ENCODE peak calls at places on chromosomes 13 and 19, in ten cellular contexts. One of them, this sample, is unnamed.

GRCh38 chr19:39916851-39917396 is 17.5 kb downstream of the FCGBP start:
- DNase-seq in LoVo: no peak
- DNase-seq in T-helper 2 cell: no peak
- DNase-seq in A172: no peak
- DNase-seq in nephron progenitor cell: no peak
- DNase-seq in activated gamma-delta T cell: no peak
- DNase-seq in amniotic stem cell: no peak
- DNase-seq in osteocyte: peak
- DNase-seq in NB4: peak
- DNase-seq in activated T-helper 1 cell treated with anti-CD3 and anti-CD28 coated beads, Interleukin-2, amount 50 U/mL, for 16 hours: no peak
- DNase-seq in this sample: no peak

GRCh38 chr19:10085641-10086031 is 481 bp upstream of the SHFL start:
- DNase-seq in activated T-helper 1 cell treated with anti-CD3 and anti-CD28 coated beads, Interleukin-2, amount 50 U/mL, for 16 hours: no peak
- DNase-seq in LoVo: no peak
- DNase-seq in T-helper 2 cell: no peak
- DNase-seq in amniotic stem cell: no peak
- DNase-seq in nephron progenitor cell: no peak
- DNase-seq in A172: no peak
- DNase-seq in NB4: no peak
- DNase-seq in activated gamma-delta T cell: no peak
- DNase-seq in osteocyte: no peak
- DNase-seq in this sample: no peak

GRCh38 chr19:48962029-48962848 is 2.9 kb upstream of the FTL start:
- DNase-seq in amniotic stem cell: no peak
- DNase-seq in activated gamma-delta T cell: no peak
- DNase-seq in activated T-helper 1 cell treated with anti-CD3 and anti-CD28 coated beads, Interleukin-2, amount 50 U/mL, for 16 hours: no peak
- DNase-seq in LoVo: peak
- DNase-seq in nephron progenitor cell: no peak
- DNase-seq in A172: peak
- DNase-seq in osteocyte: no peak
- DNase-seq in NB4: peak
- DNase-seq in T-helper 2 cell: no peak
- DNase-seq in this sample: no peak

GRCh38 chr13:46614582-46614981 is 61.6 kb downstream of the LRCH1 start:
- DNase-seq in LoVo: no peak
- DNase-seq in activated T-helper 1 cell treated with anti-CD3 and anti-CD28 coated beads, Interleukin-2, amount 50 U/mL, for 16 hours: no peak
- DNase-seq in T-helper 2 cell: no peak
- DNase-seq in A172: no peak
- DNase-seq in nephron progenitor cell: no peak
- DNase-seq in amniotic stem cell: no peak
- DNase-seq in activated gamma-delta T cell: no peak
- DNase-seq in osteocyte: no peak
- DNase-seq in NB4: no peak
- DNase-seq in this sample: no peak

GRCh38 chr13:90270231-90270630 is 1077.3 kb upstream of the MIR17HG start:
- DNase-seq in NB4: no peak
- DNase-seq in LoVo: no peak
- DNase-seq in activated gamma-delta T cell: no peak
- DNase-seq in osteocyte: no peak
- DNase-seq in A172: no peak
- DNase-seq in nephron progenitor cell: no peak
- DNase-seq in T-helper 2 cell: no peak
- DNase-seq in activated T-helper 1 cell treated with anti-CD3 and anti-CD28 coated beads, Interleukin-2, amount 50 U/mL, for 16 hours: no peak
- DNase-seq in amniotic stem cell: no peak
- DNase-seq in this sample: no peak

GRCh38 chr13:51286135-51287002 is 53.1 kb upstream of the SERPINE3 start:
- DNase-seq in activated gamma-delta T cell: peak
- DNase-seq in amniotic stem cell: peak
- DNase-seq in A172: peak
- DNase-seq in osteocyte: peak
- DNase-seq in nephron progenitor cell: peak
- DNase-seq in T-helper 2 cell: peak
- DNase-seq in activated T-helper 1 cell treated with anti-CD3 and anti-CD28 coated beads, Interleukin-2, amount 50 U/mL, for 16 hours: peak
- DNase-seq in LoVo: peak
- DNase-seq in NB4: peak
- DNase-seq in this sample: no peak

GRCh38 chr19:372306-372890 is 27.8 kb upstream of the MIER2 start:
- DNase-seq in LoVo: no peak
- DNase-seq in amniotic stem cell: no peak
- DNase-seq in activated T-helper 1 cell treated with anti-CD3 and anti-CD28 coated beads, Interleukin-2, amount 50 U/mL, for 16 hours: no peak
- DNase-seq in activated gamma-delta T cell: no peak
- DNase-seq in T-helper 2 cell: no peak
- DNase-seq in NB4: no peak
- DNase-seq in nephron progenitor cell: no peak
- DNase-seq in osteocyte: peak
- DNase-seq in A172: peak
- DNase-seq in this sample: peak

GRCh38 chr19:42634409-42635232 is 39.9 kb upstream of the CEACAM8 start:
- DNase-seq in activated T-helper 1 cell treated with anti-CD3 and anti-CD28 coated beads, Interleukin-2, amount 50 U/mL, for 16 hours: no peak
- DNase-seq in T-helper 2 cell: no peak
- DNase-seq in NB4: peak
- DNase-seq in LoVo: peak
- DNase-seq in A172: peak
- DNase-seq in osteocyte: no peak
- DNase-seq in amniotic stem cell: peak
- DNase-seq in nephron progenitor cell: no peak
- DNase-seq in activated gamma-delta T cell: no peak
- DNase-seq in this sample: no peak

GRCh38 chr19:39110263-39110967 is 15.2 kb upstream of the PAK4 start:
- DNase-seq in activated gamma-delta T cell: no peak
- DNase-seq in osteocyte: no peak
- DNase-seq in NB4: peak
- DNase-seq in A172: peak
- DNase-seq in T-helper 2 cell: peak
- DNase-seq in amniotic stem cell: peak
- DNase-seq in nephron progenitor cell: peak
- DNase-seq in activated T-helper 1 cell treated with anti-CD3 and anti-CD28 coated beads, Interleukin-2, amount 50 U/mL, for 16 hours: peak
- DNase-seq in LoVo: peak
- DNase-seq in this sample: no peak

GRCh38 chr19:35166100-35167063 is 11.8 kb downstream of the FXYD5 start:
- DNase-seq in osteocyte: no peak
- DNase-seq in activated T-helper 1 cell treated with anti-CD3 and anti-CD28 coated beads, Interleukin-2, amount 50 U/mL, for 16 hours: no peak
- DNase-seq in amniotic stem cell: no peak
- DNase-seq in A172: no peak
- DNase-seq in NB4: no peak
- DNase-seq in LoVo: no peak
- DNase-seq in T-helper 2 cell: no peak
- DNase-seq in activated gamma-delta T cell: no peak
- DNase-seq in nephron progenitor cell: no peak
- DNase-seq in this sample: no peak

GRCh38 chr19:34677386-34678084 is at the start of gene ZNF302:
- DNase-seq in osteocyte: peak
- DNase-seq in nephron progenitor cell: peak
- DNase-seq in activated T-helper 1 cell treated with anti-CD3 and anti-CD28 coated beads, Interleukin-2, amount 50 U/mL, for 16 hours: peak
- DNase-seq in A172: peak
- DNase-seq in T-helper 2 cell: peak
- DNase-seq in LoVo: peak
- DNase-seq in activated gamma-delta T cell: peak
- DNase-seq in amniotic stem cell: peak
- DNase-seq in NB4: peak
- DNase-seq in this sample: peak

GRCh38 chr13:84470528-84470927 is 588.3 kb upstream of the SLITRK1 start:
- DNase-seq in LoVo: no peak
- DNase-seq in activated T-helper 1 cell treated with anti-CD3 and anti-CD28 coated beads, Interleukin-2, amount 50 U/mL, for 16 hours: no peak
- DNase-seq in amniotic stem cell: no peak
- DNase-seq in NB4: no peak
- DNase-seq in T-helper 2 cell: no peak
- DNase-seq in nephron progenitor cell: no peak
- DNase-seq in activated gamma-delta T cell: no peak
- DNase-seq in A172: no peak
- DNase-seq in osteocyte: no peak
- DNase-seq in this sample: no peak

GRCh38 chr19:52221031-52221430 is 31.2 kb downstream of the PPP2R1A start:
- DNase-seq in nephron progenitor cell: no peak
- DNase-seq in activated gamma-delta T cell: no peak
- DNase-seq in NB4: no peak
- DNase-seq in LoVo: no peak
- DNase-seq in A172: no peak
- DNase-seq in amniotic stem cell: no peak
- DNase-seq in osteocyte: peak
- DNase-seq in activated T-helper 1 cell treated with anti-CD3 and anti-CD28 coated beads, Interleukin-2, amount 50 U/mL, for 16 hours: no peak
- DNase-seq in T-helper 2 cell: no peak
- DNase-seq in this sample: no peak

GRCh38 chr13:107834717-107835116 is 380.6 kb downstream of the LIG4 start:
- DNase-seq in nephron progenitor cell: no peak
- DNase-seq in amniotic stem cell: no peak
- DNase-seq in osteocyte: no peak
- DNase-seq in A172: peak
- DNase-seq in LoVo: no peak
- DNase-seq in T-helper 2 cell: no peak
- DNase-seq in activated T-helper 1 cell treated with anti-CD3 and anti-CD28 coated beads, Interleukin-2, amount 50 U/mL, for 16 hours: no peak
- DNase-seq in NB4: no peak
- DNase-seq in activated gamma-delta T cell: no peak
- DNase-seq in this sample: no peak

GRCh38 chr19:10352764-10353671 is 13.6 kb upstream of the ICAM3 start:
- DNase-seq in activated T-helper 1 cell treated with anti-CD3 and anti-CD28 coated beads, Interleukin-2, amount 50 U/mL, for 16 hours: no peak
- DNase-seq in T-helper 2 cell: no peak
- DNase-seq in activated gamma-delta T cell: no peak
- DNase-seq in nephron progenitor cell: peak
- DNase-seq in amniotic stem cell: no peak
- DNase-seq in LoVo: no peak
- DNase-seq in A172: no peak
- DNase-seq in osteocyte: no peak
- DNase-seq in NB4: peak
- DNase-seq in this sample: no peak

GRCh38 chr13:71866173-71867091 is 572 bp downstream of the DACH1 start:
- DNase-seq in T-helper 2 cell: no peak
- DNase-seq in LoVo: no peak
- DNase-seq in A172: no peak
- DNase-seq in NB4: peak
- DNase-seq in activated gamma-delta T cell: no peak
- DNase-seq in amniotic stem cell: no peak
- DNase-seq in osteocyte: no peak
- DNase-seq in activated T-helper 1 cell treated with anti-CD3 and anti-CD28 coated beads, Interleukin-2, amount 50 U/mL, for 16 hours: no peak
- DNase-seq in nephron progenitor cell: peak
- DNase-seq in this sample: no peak

GRCh38 chr13:101579291-101579802 is 126.9 kb downstream of the ITGBL1 start:
- DNase-seq in LoVo: no peak
- DNase-seq in activated T-helper 1 cell treated with anti-CD3 and anti-CD28 coated beads, Interleukin-2, amount 50 U/mL, for 16 hours: no peak
- DNase-seq in NB4: no peak
- DNase-seq in nephron progenitor cell: no peak
- DNase-seq in A172: peak
- DNase-seq in T-helper 2 cell: no peak
- DNase-seq in amniotic stem cell: peak
- DNase-seq in activated gamma-delta T cell: no peak
- DNase-seq in osteocyte: no peak
- DNase-seq in this sample: no peak

GRCh38 chr13:41915096-41915495 is 45.8 kb downstream of the VWA8 start:
- DNase-seq in activated gamma-delta T cell: no peak
- DNase-seq in nephron progenitor cell: no peak
- DNase-seq in NB4: no peak
- DNase-seq in A172: no peak
- DNase-seq in osteocyte: no peak
- DNase-seq in T-helper 2 cell: no peak
- DNase-seq in LoVo: no peak
- DNase-seq in amniotic stem cell: no peak
- DNase-seq in activated T-helper 1 cell treated with anti-CD3 and anti-CD28 coated beads, Interleukin-2, amount 50 U/mL, for 16 hours: no peak
- DNase-seq in this sample: no peak

GRCh38 chr19:7497292-7497691 is 8.5 kb upstream of the PEX11G start:
- DNase-seq in A172: no peak
- DNase-seq in activated gamma-delta T cell: no peak
- DNase-seq in LoVo: no peak
- DNase-seq in osteocyte: no peak
- DNase-seq in nephron progenitor cell: peak
- DNase-seq in T-helper 2 cell: no peak
- DNase-seq in NB4: peak
- DNase-seq in activated T-helper 1 cell treated with anti-CD3 and anti-CD28 coated beads, Interleukin-2, amount 50 U/mL, for 16 hours: no peak
- DNase-seq in amniotic stem cell: no peak
- DNase-seq in this sample: no peak

GRCh38 chr19:31578326-31578725 is 229.1 kb upstream of the TSHZ3 start:
- DNase-seq in activated gamma-delta T cell: no peak
- DNase-seq in amniotic stem cell: no peak
- DNase-seq in A172: no peak
- DNase-seq in activated T-helper 1 cell treated with anti-CD3 and anti-CD28 coated beads, Interleukin-2, amount 50 U/mL, for 16 hours: no peak
- DNase-seq in LoVo: no peak
- DNase-seq in nephron progenitor cell: no peak
- DNase-seq in osteocyte: peak
- DNase-seq in NB4: no peak
- DNase-seq in T-helper 2 cell: no peak
- DNase-seq in this sample: no peak

GRCh38 chr19:37218592-37218935 is 550 bp downstream of the ZNF383 start:
- DNase-seq in activated T-helper 1 cell treated with anti-CD3 and anti-CD28 coated beads, Interleukin-2, amount 50 U/mL, for 16 hours: no peak
- DNase-seq in LoVo: no peak
- DNase-seq in NB4: peak
- DNase-seq in osteocyte: no peak
- DNase-seq in T-helper 2 cell: no peak
- DNase-seq in nephron progenitor cell: no peak
- DNase-seq in A172: no peak
- DNase-seq in activated gamma-delta T cell: no peak
- DNase-seq in amniotic stem cell: no peak
- DNase-seq in this sample: no peak

GRCh38 chr13:39581177-39581576 is 21.8 kb downstream of the LHFPL6 start:
- DNase-seq in osteocyte: no peak
- DNase-seq in activated T-helper 1 cell treated with anti-CD3 and anti-CD28 coated beads, Interleukin-2, amount 50 U/mL, for 16 hours: no peak
- DNase-seq in T-helper 2 cell: no peak
- DNase-seq in nephron progenitor cell: no peak
- DNase-seq in A172: no peak
- DNase-seq in amniotic stem cell: no peak
- DNase-seq in NB4: no peak
- DNase-seq in LoVo: no peak
- DNase-seq in activated gamma-delta T cell: no peak
- DNase-seq in this sample: no peak

GRCh38 chr13:98022210-98022609 is 68.7 kb downstream of the IPO5 start:
- DNase-seq in A172: peak
- DNase-seq in T-helper 2 cell: no peak
- DNase-seq in activated gamma-delta T cell: no peak
- DNase-seq in NB4: no peak
- DNase-seq in LoVo: no peak
- DNase-seq in osteocyte: no peak
- DNase-seq in activated T-helper 1 cell treated with anti-CD3 and anti-CD28 coated beads, Interleukin-2, amount 50 U/mL, for 16 hours: no peak
- DNase-seq in amniotic stem cell: no peak
- DNase-seq in nephron progenitor cell: no peak
- DNase-seq in this sample: no peak

GRCh38 chr13:51004918-51005460 is 95.4 kb downstream of the RNASEH2B start:
- DNase-seq in activated T-helper 1 cell treated with anti-CD3 and anti-CD28 coated beads, Interleukin-2, amount 50 U/mL, for 16 hours: no peak
- DNase-seq in amniotic stem cell: no peak
- DNase-seq in nephron progenitor cell: no peak
- DNase-seq in osteocyte: peak
- DNase-seq in LoVo: no peak
- DNase-seq in activated gamma-delta T cell: no peak
- DNase-seq in A172: no peak
- DNase-seq in T-helper 2 cell: no peak
- DNase-seq in NB4: no peak
- DNase-seq in this sample: no peak

GRCh38 chr19:32889137-32889934 is 19.8 kb upstream of the SLC7A9 start:
- DNase-seq in activated gamma-delta T cell: no peak
- DNase-seq in NB4: no peak
- DNase-seq in T-helper 2 cell: no peak
- DNase-seq in amniotic stem cell: no peak
- DNase-seq in activated T-helper 1 cell treated with anti-CD3 and anti-CD28 coated beads, Interleukin-2, amount 50 U/mL, for 16 hours: no peak
- DNase-seq in LoVo: no peak
- DNase-seq in osteocyte: peak
- DNase-seq in A172: no peak
- DNase-seq in nephron progenitor cell: no peak
- DNase-seq in this sample: no peak

GRCh38 chr13:111327701-111328100 is 7.3 kb downstream of the TEX29 start:
- DNase-seq in T-helper 2 cell: no peak
- DNase-seq in nephron progenitor cell: no peak
- DNase-seq in amniotic stem cell: no peak
- DNase-seq in activated T-helper 1 cell treated with anti-CD3 and anti-CD28 coated beads, Interleukin-2, amount 50 U/mL, for 16 hours: no peak
- DNase-seq in osteocyte: no peak
- DNase-seq in NB4: no peak
- DNase-seq in LoVo: no peak
- DNase-seq in activated gamma-delta T cell: no peak
- DNase-seq in A172: no peak
- DNase-seq in this sample: no peak

GRCh38 chr13:104691765-104692164 is 1625.5 kb upstream of the SLC10A2 start:
- DNase-seq in osteocyte: no peak
- DNase-seq in activated T-helper 1 cell treated with anti-CD3 and anti-CD28 coated beads, Interleukin-2, amount 50 U/mL, for 16 hours: no peak
- DNase-seq in amniotic stem cell: no peak
- DNase-seq in A172: no peak
- DNase-seq in nephron progenitor cell: no peak
- DNase-seq in T-helper 2 cell: no peak
- DNase-seq in LoVo: no peak
- DNase-seq in NB4: peak
- DNase-seq in activated gamma-delta T cell: no peak
- DNase-seq in this sample: no peak

GRCh38 chr19:18366027-18366435 is 19.9 kb upstream of the GDF15 start:
- DNase-seq in LoVo: no peak
- DNase-seq in nephron progenitor cell: no peak
- DNase-seq in NB4: no peak
- DNase-seq in amniotic stem cell: no peak
- DNase-seq in activated gamma-delta T cell: no peak
- DNase-seq in osteocyte: no peak
- DNase-seq in A172: peak
- DNase-seq in activated T-helper 1 cell treated with anti-CD3 and anti-CD28 coated beads, Interleukin-2, amount 50 U/mL, for 16 hours: no peak
- DNase-seq in T-helper 2 cell: no peak
- DNase-seq in this sample: no peak